ENCODE peak calls at places on chromosome 4, in eight cellular contexts. U is psoas muscle, Q is breast epithelium, G is GM06990, X is dorsolateral prefrontal cortex, K is lower lobe of right lung, E is esophagus squamous epithelium, D is AG04450. V is an unnamed sample.
A peak's percentile ranks its signal among the peaks of the same experiment; 100 is the strongest.

GRCh38 chr4:101239685-101240084 is 107.6 kb downstream of the PPP3CA start:
- DNase-seq in Q (no peak), X (no peak), G (no peak), E (no peak), U (no peak), K (no peak), D (no peak), V (no peak)

GRCh38 chr4:124135409-124135813 is 577.1 kb downstream of the ANKRD50 start:
- DNase-seq in X (no peak), Q (no peak), E (no peak), U (no peak), K (no peak), G (no peak), D (no peak), V (no peak)

GRCh38 chr4:183905081-183905592 is at the start of gene STOX2:
- DNase-seq in E (peak; percentile 5), Q (peak; percentile 44), X (peak; percentile 84), D (no peak), U (peak; percentile 88), G (no peak), K (peak; percentile 78), V (peak; percentile 45)

GRCh38 chr4:125719987-125720386 is 405.2 kb downstream of the FAT4 start:
- DNase-seq in G (no peak), E (no peak), K (no peak), U (no peak), D (no peak), X (no peak), Q (no peak), V (no peak)

GRCh38 chr4:17514865-17515264 is at the start of gene CLRN2:
- DNase-seq in G (no peak), X (no peak), U (no peak), K (no peak), Q (no peak), E (no peak), D (no peak), V (no peak)

GRCh38 chr4:129278868-129279267 is 182.9 kb downstream of the C4orf33 start:
- DNase-seq in K (no peak), E (no peak), G (no peak), D (no peak), X (no peak), U (no peak), Q (no peak), V (no peak)

GRCh38 chr4:53654300-53654758 is 63.0 kb upstream of the LNX1 start:
- DNase-seq in Q (peak; percentile 82), G (peak; percentile 25), U (no peak), X (no peak), E (no peak), K (no peak), D (no peak), V (no peak)

GRCh38 chr4:140308366-140309123 is 64.9 kb upstream of the SCOC start:
- DNase-seq in G (no peak), U (peak; percentile 91), D (peak; percentile 94), E (no peak), Q (peak; percentile 60), K (no peak), X (no peak), V (no peak)

DNA sequence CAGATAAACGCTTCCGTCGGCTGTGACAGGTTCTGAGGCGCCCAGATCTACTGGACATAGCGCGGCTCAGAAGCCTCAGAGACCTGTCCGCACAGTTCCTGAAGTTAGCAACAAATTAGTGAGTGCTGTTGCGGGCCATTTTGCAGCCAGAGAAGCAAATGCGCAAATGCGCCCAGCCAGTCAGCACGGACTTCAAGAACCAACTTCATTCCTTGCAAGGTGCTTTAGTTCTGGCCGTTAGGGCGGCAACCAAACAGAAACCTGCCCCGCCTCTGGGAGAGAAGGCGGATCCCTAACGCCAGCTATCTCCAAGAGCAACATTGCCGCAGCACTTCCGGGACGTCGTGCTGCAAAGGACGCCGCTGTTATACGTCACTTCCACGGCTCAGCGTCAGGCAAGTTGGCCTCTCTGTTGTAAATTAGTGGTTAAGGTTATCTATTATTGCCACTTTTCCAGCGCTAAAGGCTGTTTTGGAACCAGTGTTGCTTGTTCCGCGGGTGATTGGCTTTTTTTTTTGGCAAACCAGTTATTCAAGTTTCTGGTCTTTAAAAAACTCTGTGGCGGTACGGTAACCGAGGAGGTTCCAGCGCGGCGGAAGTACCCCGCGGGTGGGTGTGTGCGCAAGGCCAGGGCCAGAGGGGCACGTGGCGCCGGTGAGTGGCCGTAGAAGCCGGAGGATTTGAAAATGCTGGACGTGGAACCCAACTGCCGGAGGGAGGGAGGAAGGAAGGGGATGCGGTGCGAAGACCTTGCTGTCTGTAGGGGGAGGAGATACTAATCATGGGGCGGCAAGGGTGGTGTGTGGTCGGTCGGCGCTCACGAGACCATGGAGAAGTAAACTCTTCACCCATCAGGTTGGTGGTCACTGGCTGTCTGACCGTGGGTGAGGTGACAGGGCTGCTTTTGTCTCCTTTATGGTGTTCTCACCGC is at the start of gene GAR1:
- DNase-seq in Q (peak; percentile 88), X (peak; percentile 82), G (peak; percentile 82), E (peak; percentile 62), D (peak; percentile 77), K (peak; percentile 95), U (peak; percentile 93), V (peak; percentile 83)
- TF ChIP-seq CTCF in Q (no peak), X (peak; percentile 20), G (no peak), E (no peak), D (no peak), K (no peak), U (no peak), V (no peak)

DNA sequence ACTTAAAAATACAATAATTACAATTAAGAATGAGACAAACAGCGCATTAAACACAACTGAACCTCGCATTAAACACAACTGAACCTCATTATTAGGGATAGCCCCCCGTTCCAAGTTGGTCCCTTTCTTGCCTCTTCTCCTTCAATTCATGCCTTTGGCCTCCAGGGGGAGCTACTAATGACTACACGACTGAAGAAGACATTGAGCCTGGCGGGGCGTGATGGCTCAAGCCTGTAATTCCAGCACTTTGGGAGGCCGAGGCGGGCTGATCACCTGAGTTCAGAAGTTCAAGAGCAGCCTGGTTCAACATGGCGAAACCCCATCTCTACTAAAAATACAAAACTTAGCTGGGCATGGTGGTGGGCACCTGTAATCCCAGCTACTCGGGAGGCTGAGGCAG is 56.4 kb upstream of the NWD2 start:
- DNase-seq in Q (no peak), D (no peak), E (no peak), K (no peak), X (no peak), G (no peak), U (no peak), V (no peak)
- TF ChIP-seq CTCF in Q (no peak), D (no peak), E (no peak), K (no peak), X (no peak), G (peak; percentile 37), U (no peak), V (peak; percentile 18)

DNA sequence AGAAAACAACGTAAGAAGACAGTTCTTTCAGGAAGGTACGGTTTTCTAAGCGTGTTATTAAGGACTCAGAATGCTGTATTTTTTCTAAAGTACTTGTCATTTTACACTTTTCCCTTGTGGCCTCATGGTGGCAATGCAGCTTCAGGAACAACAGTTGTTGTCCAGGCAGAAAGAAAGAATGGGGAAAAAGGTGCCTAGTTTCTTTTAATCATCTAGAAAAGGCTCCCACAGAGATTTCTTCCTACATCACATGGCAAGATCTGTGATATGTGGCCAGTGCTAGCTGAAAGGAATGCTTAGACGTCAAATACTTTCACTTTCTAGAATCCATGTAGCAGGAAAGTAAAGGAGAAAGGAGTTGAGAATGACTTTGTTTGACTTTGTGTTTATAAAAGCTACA is 49.0 kb upstream of the TRAM1L1 start:
- DNase-seq in G (no peak), K (no peak), U (no peak), E (no peak), Q (no peak), X (peak; percentile 17), D (peak; percentile 60), V (no peak)
- TF ChIP-seq CTCF in G (peak; percentile 49), K (peak; percentile 30), U (no peak), E (no peak), Q (peak; percentile 31), X (peak; percentile 86), D (peak; percentile 70), V (peak; percentile 73)

GRCh38 chr4:48727666-48728459 is 52.2 kb downstream of the FRYL start:
- DNase-seq in K (no peak), X (no peak), Q (no peak), D (no peak), U (no peak), G (no peak), E (no peak), V (no peak)
- TF ChIP-seq CTCF in K (no peak), X (no peak), Q (no peak), D (no peak), U (no peak), G (no peak), E (no peak), V (no peak)

DNA sequence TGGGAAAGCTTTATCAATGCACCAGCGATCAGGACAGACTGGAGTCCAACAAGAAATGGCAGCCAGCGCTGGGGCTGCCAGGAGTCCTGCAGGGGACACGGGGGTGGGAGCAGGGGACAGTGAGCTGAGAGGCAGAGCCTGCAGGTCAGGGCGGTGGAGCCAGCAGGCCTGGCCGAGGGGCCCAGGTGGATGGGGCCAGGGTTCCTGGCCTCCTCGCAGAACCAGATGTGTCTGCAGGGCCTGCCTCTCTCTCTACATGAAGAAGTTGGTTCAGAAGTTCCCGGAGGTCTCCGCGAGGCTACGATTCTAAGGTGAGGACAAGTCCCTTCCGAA is 63.6 kb downstream of the CPZ start:
- DNase-seq in X (no peak), U (no peak), K (no peak), Q (no peak), D (no peak), G (no peak), E (no peak), V (peak; percentile 15)
- TF ChIP-seq CTCF in X (no peak), U (no peak), K (no peak), Q (no peak), D (no peak), G (no peak), E (no peak), V (no peak)

GRCh38 chr4:80340036-80340435 is 4.5 kb downstream of the CFAP299 start:
- DNase-seq in X (no peak), K (no peak), G (no peak), Q (no peak), D (no peak), U (no peak), E (no peak), V (no peak)

DNA sequence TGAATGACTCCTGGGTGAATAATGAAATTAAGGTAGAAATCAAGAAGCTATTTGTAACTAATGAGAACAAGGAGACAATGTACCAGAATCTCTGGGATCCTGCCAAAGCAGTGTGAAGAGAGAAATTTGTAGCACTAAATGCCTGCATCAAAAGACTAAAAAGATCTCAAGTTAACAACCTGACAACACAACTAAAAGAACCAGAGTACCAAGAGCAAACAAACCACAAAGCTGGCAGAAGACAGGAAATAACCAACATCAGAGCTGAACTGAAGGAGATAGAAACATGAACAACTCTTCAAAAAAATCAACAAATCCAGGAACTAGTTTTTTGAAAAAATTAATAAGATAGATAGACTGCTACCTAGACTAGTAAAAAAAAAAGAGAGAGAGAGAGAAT is 8.4 kb downstream of the CFAP299 start:
- DNase-seq in E (no peak), U (no peak), X (no peak), G (no peak), K (no peak), Q (no peak), D (no peak), V (no peak)
- TF ChIP-seq CTCF in E (no peak), U (no peak), X (no peak), G (no peak), K (no peak), Q (no peak), D (no peak), V (no peak)

V was measured in mesothelial cell of epicardium.